ENCODE peak calls at places on chromosome 15, in eight cellular contexts. Q, P, O, I, H, S, M and F are unnamed samples.

GRCh38 chr15:100284701-100285100 is 57.1 kb downstream of the ADAMTS17 start:
- DNase-seq in O (peak), H (no peak), I (no peak), Q (no peak), S (no peak), P (no peak), M (no peak), F (no peak)

GRCh38 chr15:41125063-41125669 is 9.1 kb upstream of the INO80 start:
- DNase-seq in S (no peak), Q (no peak), I (no peak), P (no peak), M (no peak), O (no peak), H (no peak), F (no peak)

GRCh38 chr15:41970456-41970855 is 1.9 kb downstream of the EHD4 start:
- DNase-seq in P (peak), I (no peak), M (no peak), H (no peak), S (no peak), O (no peak), Q (no peak), F (no peak)

GRCh38 chr15:91963051-91963450 is 109.5 kb downstream of the SLCO3A1 start:
- DNase-seq in O (no peak), P (no peak), M (no peak), Q (no peak), S (no peak), H (no peak), I (no peak), F (no peak)

GRCh38 chr15:82551646-82552247 is 11.5 kb upstream of the RPS17 start:
- DNase-seq in S (no peak), O (no peak), Q (no peak), P (no peak), M (no peak), H (no peak), I (no peak), F (no peak)

GRCh38 chr15:61702224-61703120 is 357.8 kb downstream of the VPS13C start:
- DNase-seq in Q (no peak), I (peak), M (no peak), S (no peak), H (no peak), P (no peak), O (peak), F (no peak)

GRCh38 chr15:35279811-35280210 is 194.7 kb upstream of the NANOGP8 start:
- DNase-seq in I (no peak), P (no peak), O (no peak), Q (no peak), H (no peak), S (no peak), M (no peak), F (no peak)

GRCh38 chr15:41950127-41950483 is 22.3 kb downstream of the EHD4 start:
- DNase-seq in H (no peak), M (no peak), P (no peak), I (no peak), S (no peak), Q (no peak), O (no peak), F (no peak)

GRCh38 chr15:62026707-62027565 is 33.3 kb downstream of the VPS13C start:
- DNase-seq in S (no peak), M (no peak), H (no peak), I (no peak), Q (no peak), P (no peak), O (no peak), F (no peak)

GRCh38 chr15:64519897-64520296 is 59.5 kb downstream of the ZNF609 start:
- DNase-seq in M (no peak), I (no peak), O (no peak), P (no peak), S (no peak), H (no peak), Q (no peak), F (no peak)

GRCh38 chr15:90819850-90820249 is 48.5 kb upstream of the FURIN start:
- DNase-seq in O (no peak), S (no peak), Q (no peak), M (no peak), P (no peak), H (no peak), I (no peak), F (no peak)

GRCh38 chr15:79820176-79820575 is 76.6 kb downstream of the MTHFS start:
- DNase-seq in S (no peak), O (no peak), Q (no peak), I (no peak), M (no peak), H (no peak), P (no peak), F (no peak)

GRCh38 chr15:28995193-28995592 is 109.4 kb downstream of the APBA2 start:
- DNase-seq in H (no peak), M (no peak), Q (no peak), I (no peak), P (no peak), O (no peak), S (no peak), F (no peak)

GRCh38 chr15:58498821-58499580 is 67.2 kb downstream of the LIPC start:
- DNase-seq in I (no peak), M (no peak), S (no peak), Q (no peak), H (no peak), P (no peak), O (no peak), F (no peak)

GRCh38 chr15:40873625-40874561 is at the start of gene RHOV:
- DNase-seq in P (peak), I (peak), O (peak), M (peak), H (no peak), Q (no peak), S (peak), F (peak)

GRCh38 chr15:91660174-91660649 is 193.3 kb upstream of the SLCO3A1 start:
- DNase-seq in O (no peak), H (no peak), Q (no peak), I (peak), S (no peak), M (no peak), P (peak), F (no peak)

GRCh38 chr15:57421540-57421939 is 45.2 kb downstream of the CGNL1 start:
- DNase-seq in H (no peak), P (no peak), S (no peak), O (no peak), I (no peak), M (no peak), Q (no peak), F (no peak)

GRCh38 chr15:39641187-39641889 is 60.5 kb downstream of the THBS1 start:
- DNase-seq in I (no peak), P (peak), M (no peak), H (no peak), Q (no peak), O (no peak), S (no peak), F (no peak)

GRCh38 chr15:95132774-95133173 is 901.4 kb downstream of the MCTP2 start:
- DNase-seq in Q (no peak), H (no peak), S (no peak), M (no peak), I (no peak), O (no peak), P (no peak), F (no peak)

GRCh38 chr15:48040166-48040817 is 80.5 kb upstream of the SLC24A5 start:
- DNase-seq in O (no peak), H (no peak), M (no peak), Q (no peak), S (no peak), P (no peak), I (no peak), F (peak)

GRCh38 chr15:20358781-20359414 is 182.7 kb downstream of the GOLGA6L6 start:
- DNase-seq in H (no peak), I (no peak), M (no peak), P (no peak), O (no peak), S (no peak), Q (no peak), F (no peak)

GRCh38 chr15:88674661-88675060 is 35.8 kb downstream of the ISG20 start:
- DNase-seq in I (no peak), H (no peak), O (no peak), S (no peak), Q (no peak), P (no peak), M (no peak), F (no peak)

GRCh38 chr15:80586141-80586540 is 109.0 kb upstream of the ABHD17C start:
- DNase-seq in P (no peak), O (no peak), S (no peak), Q (no peak), I (no peak), H (no peak), M (no peak), F (no peak)

GRCh38 chr15:75731248-75732100 is 18.8 kb upstream of the CSPG4 start:
- DNase-seq in O (no peak), M (no peak), P (no peak), H (no peak), I (peak), S (no peak), Q (no peak), F (no peak)

GRCh38 chr15:65069179-65069578 is 1.4 kb upstream of the RASL12 start:
- DNase-seq in M (no peak), O (peak), P (no peak), Q (no peak), I (no peak), H (no peak), S (no peak), F (no peak)

GRCh38 chr15:41501961-41502786 is 8.5 kb downstream of the ITPKA start:
- DNase-seq in P (no peak), Q (no peak), M (no peak), S (no peak), O (no peak), H (no peak), I (no peak), F (no peak)

GRCh38 chr15:74208901-74209559 is 6.4 kb upstream of the STRA6 start:
- DNase-seq in O (no peak), H (no peak), I (peak), P (no peak), Q (no peak), M (no peak), S (no peak), F (no peak)

GRCh38 chr15:60323322-60323721 is 74.5 kb downstream of the ANXA2 start:
- DNase-seq in Q (no peak), H (no peak), I (no peak), M (no peak), O (no peak), S (no peak), P (no peak), F (no peak)

GRCh38 chr15:51731549-51732267 is 5.7 kb downstream of the LYSMD2 start:
- DNase-seq in M (peak), I (no peak), S (no peak), Q (no peak), H (no peak), O (no peak), P (peak), F (no peak)

GRCh38 chr15:99267957-99268356 is 16.7 kb downstream of the LRRC28 start:
- DNase-seq in H (no peak), P (no peak), O (no peak), S (no peak), Q (no peak), M (no peak), I (no peak), F (no peak)

GRCh38 chr15:101031203-101031602 is 112.0 kb downstream of the LRRK1 start:
- DNase-seq in O (no peak), S (no peak), M (no peak), P (no peak), Q (no peak), I (peak), H (no peak), F (no peak)

GRCh38 chr15:81117136-81117535 is 16.9 kb upstream of the CFAP161 start:
- DNase-seq in Q (no peak), M (no peak), P (no peak), H (no peak), S (no peak), O (no peak), I (no peak), F (no peak)

GRCh38 chr15:28921925-28922711 is 36.3 kb downstream of the APBA2 start:
- DNase-seq in S (no peak), H (no peak), I (peak), M (no peak), P (no peak), O (no peak), Q (no peak), F (no peak)

GRCh38 chr15:61796056-61796455 is 264.2 kb downstream of the VPS13C start:
- DNase-seq in M (no peak), P (no peak), H (no peak), O (no peak), Q (no peak), I (no peak), S (no peak), F (no peak)

GRCh38 chr15:89900849-89901248 is 7.1 kb upstream of the AP3S2 start:
- DNase-seq in Q (no peak), M (no peak), H (no peak), O (no peak), I (no peak), S (no peak), P (no peak), F (no peak)

GRCh38 chr15:59208850-59209249 is 2.2 kb downstream of the LDHAL6B start:
- DNase-seq in P (no peak), S (no peak), M (no peak), I (no peak), O (no peak), H (no peak), Q (no peak), F (no peak)

GRCh38 chr15:89016549-89017041 is 71.7 kb upstream of the ABHD2 start:
- DNase-seq in S (no peak), M (no peak), I (no peak), Q (no peak), H (no peak), P (no peak), O (peak), F (peak)

GRCh38 chr15:80072285-80072684 is 12.8 kb downstream of the ZFAND6 start:
- DNase-seq in M (no peak), S (no peak), O (no peak), P (peak), I (no peak), H (no peak), Q (no peak), F (no peak)

GRCh38 chr15:101394654-101395053 is 94.9 kb downstream of the PCSK6 start:
- DNase-seq in I (no peak), P (no peak), O (no peak), S (no peak), M (no peak), H (no peak), Q (no peak), F (peak)